ENCODE peak calls at places on chromosomes 1 and 21, in ten cellular contexts. One of them, this sample, is unnamed. For H3K27me3, the result is how much of the 10 kb centered on the place peaks cover.

GRCh38 chr1:217311766-217312165 is 319.1 kb downstream of the GPATCH2 start:
- DNase-seq in A673: peak
- DNase-seq in heart right ventricle: no peak
- DNase-seq in keratinocyte: no peak
- DNase-seq in upper lobe of right lung: no peak
- DNase-seq in stomach: no peak
- DNase-seq in cardiac muscle cell: peak
- DNase-seq in adrenal gland: no peak
- DNase-seq in bronchial epithelial cell: no peak
- DNase-seq in tibial nerve: no peak
- DNase-seq in this sample: no peak

GRCh38 chr1:101259744-101260148 is 22.9 kb downstream of the S1PR1 start:
- DNase-seq in stomach: no peak
- DNase-seq in upper lobe of right lung: no peak
- DNase-seq in bronchial epithelial cell: peak
- DNase-seq in cardiac muscle cell: peak
- DNase-seq in tibial nerve: no peak
- DNase-seq in keratinocyte: peak
- DNase-seq in adrenal gland: no peak
- DNase-seq in heart right ventricle: no peak
- DNase-seq in A673: no peak
- DNase-seq in this sample: no peak

GRCh38 chr1:95262928-95263327 is 28.9 kb downstream of the RWDD3 start:
- DNase-seq in stomach: no peak
- DNase-seq in tibial nerve: no peak
- DNase-seq in adrenal gland: no peak
- DNase-seq in bronchial epithelial cell: no peak
- DNase-seq in cardiac muscle cell: no peak
- DNase-seq in heart right ventricle: no peak
- DNase-seq in A673: no peak
- DNase-seq in upper lobe of right lung: no peak
- DNase-seq in keratinocyte: no peak
- DNase-seq in this sample: no peak

GRCh38 chr21:25396135-25396711 is 211.1 kb downstream of the MRPL39 start:
- DNase-seq in upper lobe of right lung: no peak
- DNase-seq in adrenal gland: no peak
- DNase-seq in cardiac muscle cell: no peak
- DNase-seq in tibial nerve: no peak
- DNase-seq in bronchial epithelial cell: no peak
- DNase-seq in stomach: no peak
- DNase-seq in A673: no peak
- DNase-seq in keratinocyte: no peak
- DNase-seq in heart right ventricle: no peak
- DNase-seq in this sample: no peak

GRCh38 chr1:6165027-6165426 is 15.1 kb downstream of the CHD5 start:
- DNase-seq in bronchial epithelial cell: no peak
- DNase-seq in adrenal gland: no peak
- DNase-seq in A673: no peak
- DNase-seq in keratinocyte: no peak
- DNase-seq in cardiac muscle cell: no peak
- DNase-seq in stomach: no peak
- DNase-seq in tibial nerve: no peak
- DNase-seq in heart right ventricle: no peak
- DNase-seq in upper lobe of right lung: no peak
- DNase-seq in this sample: no peak

GRCh38 chr1:10598088-10598712 is 123.5 kb downstream of the PEX14 start:
- DNase-seq in bronchial epithelial cell: no peak
- DNase-seq in keratinocyte: no peak
- DNase-seq in A673: peak
- DNase-seq in heart right ventricle: no peak
- DNase-seq in cardiac muscle cell: no peak
- DNase-seq in stomach: peak
- DNase-seq in adrenal gland: peak
- DNase-seq in upper lobe of right lung: no peak
- DNase-seq in tibial nerve: no peak
- DNase-seq in this sample: no peak

GRCh38 chr1:223330462-223330861 is 33.5 kb downstream of the SUSD4 start:
- DNase-seq in cardiac muscle cell: no peak
- DNase-seq in A673: no peak
- DNase-seq in tibial nerve: no peak
- DNase-seq in upper lobe of right lung: no peak
- DNase-seq in heart right ventricle: no peak
- DNase-seq in stomach: no peak
- DNase-seq in adrenal gland: no peak
- DNase-seq in bronchial epithelial cell: no peak
- DNase-seq in keratinocyte: no peak
- DNase-seq in this sample: no peak

GRCh38 chr1:38179423-38179822 is 132.8 kb upstream of the POU3F1 start:
- DNase-seq in stomach: no peak
- DNase-seq in keratinocyte: no peak
- DNase-seq in tibial nerve: no peak
- DNase-seq in cardiac muscle cell: no peak
- DNase-seq in heart right ventricle: peak
- DNase-seq in A673: no peak
- DNase-seq in upper lobe of right lung: no peak
- DNase-seq in adrenal gland: peak
- DNase-seq in bronchial epithelial cell: no peak
- DNase-seq in this sample: no peak

GRCh38 chr1:211577277-211577825 is 1.6 kb downstream of the SLC30A1 start:
- DNase-seq in tibial nerve: no peak
- DNase-seq in keratinocyte: no peak
- DNase-seq in cardiac muscle cell: no peak
- DNase-seq in A673: peak
- DNase-seq in bronchial epithelial cell: peak
- DNase-seq in upper lobe of right lung: no peak
- DNase-seq in adrenal gland: no peak
- DNase-seq in stomach: no peak
- DNase-seq in heart right ventricle: no peak
- DNase-seq in this sample: no peak

GRCh38 chr1:159970932-159971342 is 16.9 kb upstream of the SLAMF9 start:
- DNase-seq in bronchial epithelial cell: no peak
- DNase-seq in A673: no peak
- DNase-seq in stomach: no peak
- DNase-seq in upper lobe of right lung: no peak
- DNase-seq in keratinocyte: no peak
- DNase-seq in tibial nerve: no peak
- DNase-seq in adrenal gland: peak
- DNase-seq in heart right ventricle: no peak
- DNase-seq in cardiac muscle cell: no peak
- DNase-seq in this sample: no peak

GRCh38 chr1:207454046-207454964 is at the start of gene CR2:
- DNase-seq in A673: no peak
- DNase-seq in keratinocyte: no peak
- DNase-seq in tibial nerve: no peak
- DNase-seq in heart right ventricle: peak
- DNase-seq in upper lobe of right lung: peak
- DNase-seq in cardiac muscle cell: no peak
- DNase-seq in bronchial epithelial cell: peak
- DNase-seq in stomach: peak
- DNase-seq in adrenal gland: peak
- DNase-seq in this sample: peak

GRCh38 chr1:67005068-67005467 is 48.9 kb downstream of the SLC35D1 start:
- DNase-seq in cardiac muscle cell: no peak
- DNase-seq in stomach: no peak
- DNase-seq in tibial nerve: no peak
- DNase-seq in keratinocyte: no peak
- DNase-seq in A673: no peak
- DNase-seq in adrenal gland: no peak
- DNase-seq in heart right ventricle: peak
- DNase-seq in upper lobe of right lung: no peak
- DNase-seq in bronchial epithelial cell: no peak
- DNase-seq in this sample: no peak

GRCh38 chr1:36446261-36446660 is 4.0 kb downstream of the OSCP1 start:
- DNase-seq in A673: peak
- DNase-seq in keratinocyte: no peak
- DNase-seq in tibial nerve: no peak
- DNase-seq in stomach: no peak
- DNase-seq in cardiac muscle cell: no peak
- DNase-seq in heart right ventricle: no peak
- DNase-seq in adrenal gland: no peak
- DNase-seq in upper lobe of right lung: no peak
- DNase-seq in bronchial epithelial cell: no peak
- DNase-seq in this sample: no peak

GRCh38 chr1:109259674-109260557 is 10.6 kb downstream of the CELSR2 start:
- DNase-seq in keratinocyte: no peak
- DNase-seq in tibial nerve: no peak
- DNase-seq in upper lobe of right lung: no peak
- DNase-seq in heart right ventricle: no peak
- DNase-seq in A673: no peak
- DNase-seq in cardiac muscle cell: no peak
- DNase-seq in stomach: no peak
- DNase-seq in adrenal gland: no peak
- DNase-seq in bronchial epithelial cell: no peak
- DNase-seq in this sample: no peak

DNA sequence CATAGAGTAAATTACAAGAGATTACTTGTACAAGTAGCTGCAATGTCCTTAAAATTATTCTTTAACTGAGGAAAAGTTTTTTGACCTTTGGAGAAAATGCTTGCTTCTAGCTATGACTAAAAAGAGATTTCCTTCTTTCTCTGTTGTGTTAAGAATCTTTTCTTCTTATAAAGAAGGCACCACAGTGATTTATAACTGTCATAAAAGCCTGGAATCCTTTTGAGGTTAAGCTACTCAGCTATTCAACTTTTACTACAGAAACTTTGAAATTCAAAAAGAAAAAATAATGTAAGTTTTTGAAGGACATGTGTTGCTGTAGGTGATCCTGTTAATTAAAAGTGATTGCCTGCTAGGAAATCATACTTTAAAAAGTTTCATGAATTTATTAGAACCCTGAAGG is 94.8 kb upstream of the SMYD2 start:
- DNase-seq in heart right ventricle: no peak
- DNase-seq in A673: no peak
- DNase-seq in tibial nerve: no peak
- DNase-seq in cardiac muscle cell: no peak
- DNase-seq in stomach: no peak
- DNase-seq in upper lobe of right lung: no peak
- DNase-seq in adrenal gland: no peak
- DNase-seq in bronchial epithelial cell: no peak
- DNase-seq in keratinocyte: no peak
- DNase-seq in this sample: no peak
- H3K27me3 ChIP-seq in heart right ventricle: half or more
- H3K27me3 ChIP-seq in A673: half or more
- H3K27me3 ChIP-seq in tibial nerve: half or more
- H3K27me3 ChIP-seq in cardiac muscle cell: under half
- H3K27me3 ChIP-seq in stomach: under half
- H3K27me3 ChIP-seq in upper lobe of right lung: under half
- H3K27me3 ChIP-seq in adrenal gland: under half
- H3K27me3 ChIP-seq in bronchial epithelial cell: under half
- H3K27me3 ChIP-seq in keratinocyte: half or more
- H3K27me3 ChIP-seq in this sample: under half

GRCh38 chr1:147071142-147071541 is 101.1 kb downstream of the PRKAB2 start:
- DNase-seq in A673: no peak
- DNase-seq in heart right ventricle: no peak
- DNase-seq in keratinocyte: no peak
- DNase-seq in bronchial epithelial cell: no peak
- DNase-seq in adrenal gland: no peak
- DNase-seq in upper lobe of right lung: no peak
- DNase-seq in stomach: no peak
- DNase-seq in cardiac muscle cell: no peak
- DNase-seq in tibial nerve: no peak
- DNase-seq in this sample: no peak
- H3K27me3 ChIP-seq in A673: under half
- H3K27me3 ChIP-seq in heart right ventricle: half or more
- H3K27me3 ChIP-seq in keratinocyte: under half
- H3K27me3 ChIP-seq in bronchial epithelial cell: under half
- H3K27me3 ChIP-seq in adrenal gland: under half
- H3K27me3 ChIP-seq in upper lobe of right lung: under half
- H3K27me3 ChIP-seq in stomach: under half
- H3K27me3 ChIP-seq in cardiac muscle cell: half or more
- H3K27me3 ChIP-seq in tibial nerve: half or more
- H3K27me3 ChIP-seq in this sample: under half

GRCh38 chr1:167922611-167923074 is 8.7 kb upstream of the ADCY10 start:
- DNase-seq in A673: peak
- DNase-seq in tibial nerve: no peak
- DNase-seq in stomach: no peak
- DNase-seq in adrenal gland: no peak
- DNase-seq in bronchial epithelial cell: peak
- DNase-seq in heart right ventricle: no peak
- DNase-seq in cardiac muscle cell: no peak
- DNase-seq in keratinocyte: no peak
- DNase-seq in upper lobe of right lung: no peak
- DNase-seq in this sample: no peak

GRCh38 chr1:167924553-167925223 is 10.8 kb upstream of the ADCY10 start:
- DNase-seq in A673: no peak
- DNase-seq in stomach: no peak
- DNase-seq in cardiac muscle cell: no peak
- DNase-seq in bronchial epithelial cell: no peak
- DNase-seq in adrenal gland: no peak
- DNase-seq in keratinocyte: no peak
- DNase-seq in heart right ventricle: no peak
- DNase-seq in tibial nerve: no peak
- DNase-seq in upper lobe of right lung: no peak
- DNase-seq in this sample: no peak

GRCh38 chr1:167923324-167924039 is 9.5 kb upstream of the ADCY10 start:
- DNase-seq in tibial nerve: no peak
- DNase-seq in heart right ventricle: no peak
- DNase-seq in adrenal gland: no peak
- DNase-seq in bronchial epithelial cell: no peak
- DNase-seq in keratinocyte: no peak
- DNase-seq in A673: no peak
- DNase-seq in cardiac muscle cell: no peak
- DNase-seq in upper lobe of right lung: no peak
- DNase-seq in stomach: no peak
- DNase-seq in this sample: no peak

GRCh38 chr1:167924102-167924501 is 10.2 kb upstream of the ADCY10 start:
- DNase-seq in bronchial epithelial cell: no peak
- DNase-seq in adrenal gland: no peak
- DNase-seq in keratinocyte: no peak
- DNase-seq in heart right ventricle: no peak
- DNase-seq in cardiac muscle cell: no peak
- DNase-seq in A673: no peak
- DNase-seq in tibial nerve: no peak
- DNase-seq in stomach: no peak
- DNase-seq in upper lobe of right lung: no peak
- DNase-seq in this sample: no peak

DNA sequence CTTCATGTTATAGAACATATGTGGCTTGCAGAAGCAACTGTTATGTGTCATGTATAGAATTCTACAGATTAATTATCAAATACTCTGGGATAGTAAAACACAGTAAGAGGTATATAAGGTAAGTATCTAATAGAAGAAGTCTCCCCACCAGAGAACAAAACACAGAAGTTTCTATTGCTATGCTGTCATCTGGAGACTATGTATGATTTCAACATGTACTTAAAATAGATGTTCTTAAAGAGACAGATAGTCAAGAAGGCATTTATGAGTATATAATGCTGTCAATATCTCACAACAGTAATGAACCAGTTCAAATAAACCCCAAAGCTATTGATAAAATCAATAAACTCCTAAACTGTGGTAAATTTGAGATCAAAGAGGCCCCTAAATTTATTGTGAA is 8.1 kb upstream of the ADCY10 start:
- DNase-seq in stomach: no peak
- DNase-seq in tibial nerve: no peak
- DNase-seq in adrenal gland: no peak
- DNase-seq in cardiac muscle cell: peak
- DNase-seq in keratinocyte: no peak
- DNase-seq in upper lobe of right lung: no peak
- DNase-seq in heart right ventricle: no peak
- DNase-seq in bronchial epithelial cell: no peak
- DNase-seq in A673: no peak
- DNase-seq in this sample: no peak
- H3K27me3 ChIP-seq in stomach: under half
- H3K27me3 ChIP-seq in tibial nerve: under half
- H3K27me3 ChIP-seq in adrenal gland: under half
- H3K27me3 ChIP-seq in cardiac muscle cell: under half
- H3K27me3 ChIP-seq in keratinocyte: under half
- H3K27me3 ChIP-seq in upper lobe of right lung: under half
- H3K27me3 ChIP-seq in heart right ventricle: under half
- H3K27me3 ChIP-seq in bronchial epithelial cell: under half
- H3K27me3 ChIP-seq in A673: under half
- H3K27me3 ChIP-seq in this sample: under half

GRCh38 chr1:94246692-94247145 is 9.3 kb upstream of the ARHGAP29 start:
- DNase-seq in adrenal gland: no peak
- DNase-seq in tibial nerve: no peak
- DNase-seq in A673: no peak
- DNase-seq in heart right ventricle: no peak
- DNase-seq in cardiac muscle cell: peak
- DNase-seq in stomach: no peak
- DNase-seq in keratinocyte: no peak
- DNase-seq in upper lobe of right lung: no peak
- DNase-seq in bronchial epithelial cell: no peak
- DNase-seq in this sample: no peak
- H3K27me3 ChIP-seq in adrenal gland: under half
- H3K27me3 ChIP-seq in tibial nerve: under half
- H3K27me3 ChIP-seq in A673: half or more
- H3K27me3 ChIP-seq in heart right ventricle: under half
- H3K27me3 ChIP-seq in cardiac muscle cell: half or more
- H3K27me3 ChIP-seq in stomach: under half
- H3K27me3 ChIP-seq in keratinocyte: under half
- H3K27me3 ChIP-seq in upper lobe of right lung: under half
- H3K27me3 ChIP-seq in bronchial epithelial cell: under half
- H3K27me3 ChIP-seq in this sample: under half

This sample was measured in breast epithelium.